ENCODE peak calls at places on chromosomes 6 and 20, in five cellular contexts. One of them, this sample, is unnamed.

GRCh38 chr6:106883808-106884262 is 90.7 kb downstream of the CD24 start:
- DNase-seq in A549: peak
- DNase-seq in left lung: no peak
- DNase-seq in endodermal cell: no peak
- DNase-seq in heart right ventricle: no peak
- DNase-seq in this sample: no peak

GRCh38 chr20:62762801-62763368 is 33.4 kb upstream of the MRGBP start:
- DNase-seq in A549: no peak
- DNase-seq in left lung: no peak
- DNase-seq in endodermal cell: no peak
- DNase-seq in heart right ventricle: no peak
- DNase-seq in this sample: no peak

GRCh38 chr20:37365760-37366638 is 20.1 kb downstream of the SRC start:
- DNase-seq in A549: no peak
- DNase-seq in left lung: peak
- DNase-seq in endodermal cell: no peak
- DNase-seq in heart right ventricle: no peak
- DNase-seq in this sample: no peak

GRCh38 chr6:38234934-38235678 is 404.6 kb downstream of the BTBD9 start:
- DNase-seq in A549: no peak
- DNase-seq in left lung: no peak
- DNase-seq in endodermal cell: peak
- DNase-seq in heart right ventricle: no peak
- DNase-seq in this sample: no peak

GRCh38 chr6:24524801-24525200 is 30.0 kb downstream of the ALDH5A1 start:
- DNase-seq in A549: peak
- DNase-seq in left lung: no peak
- DNase-seq in endodermal cell: peak
- DNase-seq in heart right ventricle: no peak
- DNase-seq in this sample: no peak

GRCh38 chr6:30730611-30731435 is 10.7 kb downstream of the TUBB start:
- DNase-seq in A549: peak
- DNase-seq in left lung: peak
- DNase-seq in endodermal cell: peak
- DNase-seq in heart right ventricle: peak
- DNase-seq in this sample: no peak

GRCh38 chr6:150444308-150444707 is 75.5 kb downstream of the IYD start:
- DNase-seq in A549: no peak
- DNase-seq in left lung: no peak
- DNase-seq in endodermal cell: no peak
- DNase-seq in heart right ventricle: no peak
- DNase-seq in this sample: peak

GRCh38 chr20:8163543-8163942 is 31.5 kb downstream of the PLCB1 start:
- DNase-seq in A549: no peak
- DNase-seq in left lung: no peak
- DNase-seq in endodermal cell: no peak
- DNase-seq in heart right ventricle: no peak
- DNase-seq in this sample: no peak

GRCh38 chr6:1068068-1068467 is 243.8 kb upstream of the FOXQ1 start:
- DNase-seq in A549: no peak
- DNase-seq in left lung: no peak
- DNase-seq in endodermal cell: no peak
- DNase-seq in heart right ventricle: no peak
- DNase-seq in this sample: no peak

GRCh38 chr6:53441761-53442160 is 93.0 kb upstream of the ELOVL5 start:
- DNase-seq in A549: no peak
- DNase-seq in left lung: no peak
- DNase-seq in endodermal cell: no peak
- DNase-seq in heart right ventricle: no peak
- DNase-seq in this sample: no peak

GRCh38 chr6:84353459-84354423 is 126.3 kb upstream of the CEP162 start:
- DNase-seq in A549: no peak
- DNase-seq in left lung: no peak
- DNase-seq in endodermal cell: no peak
- DNase-seq in heart right ventricle: no peak
- DNase-seq in this sample: no peak

GRCh38 chr6:9467746-9468145 is 947.1 kb downstream of the TFAP2A start:
- DNase-seq in A549: peak
- DNase-seq in left lung: no peak
- DNase-seq in endodermal cell: no peak
- DNase-seq in heart right ventricle: no peak
- DNase-seq in this sample: no peak

GRCh38 chr6:122381494-122382083 is 17.9 kb upstream of the HSF2 start:
- DNase-seq in A549: peak
- DNase-seq in left lung: no peak
- DNase-seq in endodermal cell: peak
- DNase-seq in heart right ventricle: peak
- DNase-seq in this sample: no peak

GRCh38 chr6:150175611-150176151 is 32.8 kb downstream of the PPP1R14C start:
- DNase-seq in A549: no peak
- DNase-seq in left lung: no peak
- DNase-seq in endodermal cell: no peak
- DNase-seq in heart right ventricle: no peak
- DNase-seq in this sample: no peak

GRCh38 chr6:4910060-4910746 is 93.6 kb downstream of the RPP40 start:
- DNase-seq in A549: no peak
- DNase-seq in left lung: peak
- DNase-seq in endodermal cell: no peak
- DNase-seq in heart right ventricle: no peak
- DNase-seq in this sample: no peak

GRCh38 chr6:18680842-18681241 is 293.7 kb downstream of the RNF144B start:
- DNase-seq in A549: no peak
- DNase-seq in left lung: no peak
- DNase-seq in endodermal cell: no peak
- DNase-seq in heart right ventricle: no peak
- DNase-seq in this sample: no peak
- TF ChIP-seq CTCF in A549: no peak
- TF ChIP-seq CTCF in left lung: no peak
- TF ChIP-seq CTCF in endodermal cell: peak
- TF ChIP-seq CTCF in heart right ventricle: no peak
- TF ChIP-seq CTCF in this sample: no peak

GRCh38 chr6:136136274-136136673 is 113.8 kb downstream of the MTFR2 start:
- DNase-seq in A549: no peak
- DNase-seq in left lung: no peak
- DNase-seq in endodermal cell: no peak
- DNase-seq in heart right ventricle: no peak
- DNase-seq in this sample: no peak
- H3K27ac ChIP-seq in A549: no peak
- H3K27ac ChIP-seq in left lung: no peak
- H3K27ac ChIP-seq in endodermal cell: no peak
- H3K27ac ChIP-seq in heart right ventricle: no peak
- H3K27ac ChIP-seq in this sample: no peak

GRCh38 chr20:51378171-51378928 is 164.2 kb downstream of the NFATC2 start:
- DNase-seq in A549: peak
- DNase-seq in left lung: peak
- DNase-seq in endodermal cell: peak
- DNase-seq in heart right ventricle: no peak
- DNase-seq in this sample: no peak
- TF ChIP-seq CTCF in A549: no peak
- TF ChIP-seq CTCF in left lung: no peak
- TF ChIP-seq CTCF in endodermal cell: peak
- TF ChIP-seq CTCF in heart right ventricle: no peak
- TF ChIP-seq CTCF in this sample: no peak

GRCh38 chr6:157991067-157991432 is 9.4 kb downstream of the SYNJ2 start:
- DNase-seq in A549: no peak
- DNase-seq in left lung: no peak
- DNase-seq in endodermal cell: no peak
- DNase-seq in heart right ventricle: no peak
- DNase-seq in this sample: no peak

GRCh38 chr6:157990321-157991066 is 8.8 kb downstream of the SYNJ2 start:
- DNase-seq in A549: no peak
- DNase-seq in left lung: no peak
- DNase-seq in endodermal cell: no peak
- DNase-seq in heart right ventricle: no peak
- DNase-seq in this sample: peak

GRCh38 chr6:157987788-157988699 is 6.4 kb downstream of the SYNJ2 start:
- DNase-seq in A549: no peak
- DNase-seq in left lung: no peak
- DNase-seq in endodermal cell: no peak
- DNase-seq in heart right ventricle: no peak
- DNase-seq in this sample: no peak

GRCh38 chr6:157989541-157990289 is 8.1 kb downstream of the SYNJ2 start:
- DNase-seq in A549: peak
- DNase-seq in left lung: no peak
- DNase-seq in endodermal cell: peak
- DNase-seq in heart right ventricle: peak
- DNase-seq in this sample: no peak

DNA sequence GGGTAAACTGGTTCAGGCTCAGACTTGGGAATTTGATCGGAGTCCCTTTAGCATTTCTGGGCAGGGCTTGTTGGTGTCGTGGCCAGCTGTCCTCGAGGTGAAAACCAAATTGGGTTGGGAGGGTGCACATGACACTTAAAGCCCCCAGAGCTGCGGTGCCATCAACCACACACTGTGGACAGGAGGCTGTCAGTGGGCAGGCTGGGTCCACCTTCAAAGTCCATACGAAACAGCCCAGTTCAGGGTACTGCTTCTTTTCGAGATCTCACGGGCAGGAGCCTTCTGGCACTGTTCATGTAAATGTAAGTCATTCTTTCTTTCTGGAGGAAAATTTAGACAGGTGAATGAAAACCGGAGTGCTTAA is 7.0 kb downstream of the SYNJ2 start:
- DNase-seq in A549: no peak
- DNase-seq in left lung: no peak
- DNase-seq in endodermal cell: no peak
- DNase-seq in heart right ventricle: no peak
- DNase-seq in this sample: no peak
- H3K27ac ChIP-seq in A549: peak
- H3K27ac ChIP-seq in left lung: no peak
- H3K27ac ChIP-seq in endodermal cell: no peak
- H3K27ac ChIP-seq in heart right ventricle: no peak
- H3K27ac ChIP-seq in this sample: no peak

GRCh38 chr6:161694995-161695394 is 421.1 kb upstream of the AGPAT4 start:
- DNase-seq in A549: peak
- DNase-seq in left lung: no peak
- DNase-seq in endodermal cell: peak
- DNase-seq in heart right ventricle: no peak
- DNase-seq in this sample: no peak
- TF ChIP-seq CTCF in A549: peak
- TF ChIP-seq CTCF in left lung: peak
- TF ChIP-seq CTCF in endodermal cell: peak
- TF ChIP-seq CTCF in heart right ventricle: no peak
- TF ChIP-seq CTCF in this sample: no peak

GRCh38 chr20:58852559-58853271 is at the start of gene GNAS:
- DNase-seq in A549: peak
- DNase-seq in left lung: peak
- DNase-seq in endodermal cell: peak
- DNase-seq in heart right ventricle: peak
- DNase-seq in this sample: no peak

GRCh38 chr20:58851969-58852458 is 502 bp upstream of the GNAS start:
- DNase-seq in A549: no peak
- DNase-seq in left lung: no peak
- DNase-seq in endodermal cell: peak
- DNase-seq in heart right ventricle: no peak
- DNase-seq in this sample: no peak

GRCh38 chr20:58851221-58851968 is 693 bp upstream of the GNAS-AS1 start:
- DNase-seq in A549: no peak
- DNase-seq in left lung: no peak
- DNase-seq in endodermal cell: peak
- DNase-seq in heart right ventricle: no peak
- DNase-seq in this sample: no peak

GRCh38 chr20:58853466-58853865 is 950 bp downstream of the GNAS start:
- DNase-seq in A549: no peak
- DNase-seq in left lung: no peak
- DNase-seq in endodermal cell: no peak
- DNase-seq in heart right ventricle: no peak
- DNase-seq in this sample: no peak

DNA sequence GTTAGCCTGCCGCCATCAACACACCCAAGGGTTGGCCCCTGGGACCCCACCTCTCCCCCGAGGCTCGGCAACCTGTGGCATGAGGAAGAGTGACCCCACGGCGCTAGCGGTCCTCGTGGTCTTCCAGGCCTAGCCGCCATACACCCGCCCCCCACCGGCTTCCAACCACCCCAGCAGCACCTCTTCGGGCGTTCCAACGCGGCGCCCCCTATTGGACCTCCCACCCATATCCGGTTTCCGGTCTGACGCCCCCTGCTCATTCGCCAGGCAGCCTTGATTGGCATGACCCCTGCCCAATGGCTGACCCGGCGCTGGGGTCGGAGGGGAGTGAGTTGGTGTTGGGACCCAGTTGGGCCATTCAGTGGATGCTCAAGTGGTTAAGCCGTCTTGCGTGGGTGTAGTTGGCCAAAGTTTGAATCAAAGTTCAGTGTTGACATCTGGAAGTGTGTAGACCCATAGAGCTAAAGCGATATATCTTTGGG is at the start of gene GNAS-AS1:
- DNase-seq in A549: no peak
- DNase-seq in left lung: peak
- DNase-seq in endodermal cell: peak
- DNase-seq in heart right ventricle: peak
- DNase-seq in this sample: no peak
- H3K27ac ChIP-seq in A549: no peak
- H3K27ac ChIP-seq in left lung: no peak
- H3K27ac ChIP-seq in endodermal cell: no peak
- H3K27ac ChIP-seq in heart right ventricle: no peak
- H3K27ac ChIP-seq in this sample: no peak